ENCODE peak calls at places on chromosomes 7 and 10, in nine cellular contexts. One of them, this sample, is unnamed.

GRCh38 chr10:78991187-78991586 is 77.6 kb upstream of the ZMIZ1 start:
- DNase-seq in endothelial cell: no peak
- DNase-seq in AG10803: no peak
- DNase-seq in astrocyte of the spinal cord: peak
- DNase-seq in neural crest cell: no peak
- DNase-seq in IMR-90: peak
- DNase-seq in coronary artery: no peak
- DNase-seq in HFF-Myc: peak
- DNase-seq in stomach: no peak
- DNase-seq in this sample: no peak

GRCh38 chr7:41785265-41785664 is 82.4 kb upstream of the INHBA start:
- DNase-seq in endothelial cell: no peak
- DNase-seq in AG10803: no peak
- DNase-seq in astrocyte of the spinal cord: no peak
- DNase-seq in neural crest cell: no peak
- DNase-seq in IMR-90: no peak
- DNase-seq in coronary artery: no peak
- DNase-seq in HFF-Myc: no peak
- DNase-seq in stomach: no peak
- DNase-seq in this sample: no peak

GRCh38 chr7:123773499-123773898 is 24.7 kb upstream of the WASL start:
- DNase-seq in endothelial cell: no peak
- DNase-seq in AG10803: no peak
- DNase-seq in astrocyte of the spinal cord: no peak
- DNase-seq in neural crest cell: no peak
- DNase-seq in IMR-90: no peak
- DNase-seq in coronary artery: no peak
- DNase-seq in HFF-Myc: no peak
- DNase-seq in stomach: no peak
- DNase-seq in this sample: no peak

GRCh38 chr10:24901686-24902399 is 50.6 kb downstream of the PRTFDC1 start:
- DNase-seq in endothelial cell: no peak
- DNase-seq in AG10803: peak
- DNase-seq in astrocyte of the spinal cord: peak
- DNase-seq in neural crest cell: no peak
- DNase-seq in IMR-90: peak
- DNase-seq in coronary artery: no peak
- DNase-seq in HFF-Myc: peak
- DNase-seq in stomach: peak
- DNase-seq in this sample: no peak

GRCh38 chr7:30182186-30182585 is 47.4 kb downstream of the MTURN start:
- DNase-seq in endothelial cell: no peak
- DNase-seq in AG10803: no peak
- DNase-seq in astrocyte of the spinal cord: no peak
- DNase-seq in neural crest cell: no peak
- DNase-seq in IMR-90: no peak
- DNase-seq in coronary artery: no peak
- DNase-seq in HFF-Myc: no peak
- DNase-seq in stomach: no peak
- DNase-seq in this sample: no peak

GRCh38 chr10:3926675-3927525 is 141.9 kb upstream of the KLF6 start:
- DNase-seq in endothelial cell: no peak
- DNase-seq in AG10803: peak
- DNase-seq in astrocyte of the spinal cord: no peak
- DNase-seq in neural crest cell: no peak
- DNase-seq in IMR-90: peak
- DNase-seq in coronary artery: no peak
- DNase-seq in HFF-Myc: no peak
- DNase-seq in stomach: no peak
- DNase-seq in this sample: no peak

GRCh38 chr10:4477664-4478063 is 348.3 kb upstream of the AKR1E2 start:
- DNase-seq in endothelial cell: no peak
- DNase-seq in AG10803: no peak
- DNase-seq in astrocyte of the spinal cord: no peak
- DNase-seq in neural crest cell: no peak
- DNase-seq in IMR-90: no peak
- DNase-seq in coronary artery: no peak
- DNase-seq in HFF-Myc: no peak
- DNase-seq in stomach: no peak
- DNase-seq in this sample: no peak

GRCh38 chr10:70253878-70254765 is 20.9 kb upstream of the PPA1 start:
- DNase-seq in endothelial cell: no peak
- DNase-seq in AG10803: no peak
- DNase-seq in astrocyte of the spinal cord: no peak
- DNase-seq in neural crest cell: no peak
- DNase-seq in IMR-90: no peak
- DNase-seq in coronary artery: peak
- DNase-seq in HFF-Myc: no peak
- DNase-seq in stomach: no peak
- DNase-seq in this sample: no peak

GRCh38 chr7:26444554-26444953 is 152.9 kb downstream of the SNX10 start:
- DNase-seq in endothelial cell: no peak
- DNase-seq in AG10803: no peak
- DNase-seq in astrocyte of the spinal cord: no peak
- DNase-seq in neural crest cell: no peak
- DNase-seq in IMR-90: no peak
- DNase-seq in coronary artery: no peak
- DNase-seq in HFF-Myc: no peak
- DNase-seq in stomach: no peak
- DNase-seq in this sample: no peak

GRCh38 chr7:26441640-26442277 is 150.1 kb downstream of the SNX10 start:
- DNase-seq in endothelial cell: no peak
- DNase-seq in AG10803: no peak
- DNase-seq in astrocyte of the spinal cord: no peak
- DNase-seq in neural crest cell: no peak
- DNase-seq in IMR-90: no peak
- DNase-seq in coronary artery: no peak
- DNase-seq in HFF-Myc: no peak
- DNase-seq in stomach: no peak
- DNase-seq in this sample: no peak

GRCh38 chr7:26440993-26441636 is 149.5 kb downstream of the SNX10 start:
- DNase-seq in endothelial cell: peak
- DNase-seq in AG10803: no peak
- DNase-seq in astrocyte of the spinal cord: no peak
- DNase-seq in neural crest cell: peak
- DNase-seq in IMR-90: no peak
- DNase-seq in coronary artery: no peak
- DNase-seq in HFF-Myc: no peak
- DNase-seq in stomach: no peak
- DNase-seq in this sample: no peak

GRCh38 chr7:26443761-26444160 is 152.1 kb downstream of the SNX10 start:
- DNase-seq in endothelial cell: no peak
- DNase-seq in AG10803: no peak
- DNase-seq in astrocyte of the spinal cord: no peak
- DNase-seq in neural crest cell: no peak
- DNase-seq in IMR-90: no peak
- DNase-seq in coronary artery: no peak
- DNase-seq in HFF-Myc: no peak
- DNase-seq in stomach: no peak
- DNase-seq in this sample: no peak

DNA sequence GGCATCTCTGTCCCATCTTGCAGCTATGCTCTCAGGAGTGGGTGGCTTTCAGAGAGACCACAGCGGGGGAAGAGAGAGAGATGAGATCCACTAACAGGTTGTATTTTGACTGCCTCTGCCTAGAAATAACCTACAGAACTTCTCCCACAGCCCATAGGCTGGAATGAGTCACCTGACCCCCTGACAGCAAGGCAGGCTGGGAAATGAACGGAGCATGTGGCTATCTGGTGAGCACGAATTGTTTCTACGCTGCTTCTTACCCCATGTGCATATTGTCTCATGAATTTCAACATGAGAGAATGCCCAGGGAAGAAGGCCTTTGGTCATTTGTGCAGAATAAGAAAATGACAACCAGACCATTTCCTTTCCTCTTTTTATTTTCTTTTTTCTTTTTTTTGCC is 151.3 kb downstream of the SNX10 start:
- DNase-seq in endothelial cell: no peak
- DNase-seq in AG10803: no peak
- DNase-seq in astrocyte of the spinal cord: no peak
- DNase-seq in neural crest cell: no peak
- DNase-seq in IMR-90: no peak
- DNase-seq in coronary artery: no peak
- DNase-seq in HFF-Myc: no peak
- DNase-seq in stomach: no peak
- DNase-seq in this sample: no peak
- TF ChIP-seq CTCF in endothelial cell: no peak
- TF ChIP-seq CTCF in AG10803: no peak
- TF ChIP-seq CTCF in astrocyte of the spinal cord: no peak
- TF ChIP-seq CTCF in neural crest cell: no peak
- TF ChIP-seq CTCF in IMR-90: no peak
- TF ChIP-seq CTCF in coronary artery: no peak
- TF ChIP-seq CTCF in HFF-Myc: no peak
- TF ChIP-seq CTCF in stomach: no peak
- TF ChIP-seq CTCF in this sample: no peak

GRCh38 chr7:68420342-68420750 is 1177.9 kb upstream of the AUTS2 start:
- DNase-seq in endothelial cell: no peak
- DNase-seq in AG10803: no peak
- DNase-seq in astrocyte of the spinal cord: no peak
- DNase-seq in neural crest cell: no peak
- DNase-seq in IMR-90: no peak
- DNase-seq in coronary artery: no peak
- DNase-seq in HFF-Myc: no peak
- DNase-seq in stomach: no peak
- DNase-seq in this sample: peak

GRCh38 chr7:68421712-68422111 is 1176.6 kb upstream of the AUTS2 start:
- DNase-seq in endothelial cell: no peak
- DNase-seq in AG10803: no peak
- DNase-seq in astrocyte of the spinal cord: no peak
- DNase-seq in neural crest cell: no peak
- DNase-seq in IMR-90: no peak
- DNase-seq in coronary artery: no peak
- DNase-seq in HFF-Myc: no peak
- DNase-seq in stomach: no peak
- DNase-seq in this sample: no peak

GRCh38 chr7:68429376-68430117 is 1168.7 kb upstream of the AUTS2 start:
- DNase-seq in endothelial cell: no peak
- DNase-seq in AG10803: no peak
- DNase-seq in astrocyte of the spinal cord: no peak
- DNase-seq in neural crest cell: no peak
- DNase-seq in IMR-90: no peak
- DNase-seq in coronary artery: no peak
- DNase-seq in HFF-Myc: no peak
- DNase-seq in stomach: no peak
- DNase-seq in this sample: no peak

GRCh38 chr7:68424643-68425297 is 1173.5 kb upstream of the AUTS2 start:
- DNase-seq in endothelial cell: no peak
- DNase-seq in AG10803: no peak
- DNase-seq in astrocyte of the spinal cord: no peak
- DNase-seq in neural crest cell: no peak
- DNase-seq in IMR-90: no peak
- DNase-seq in coronary artery: no peak
- DNase-seq in HFF-Myc: no peak
- DNase-seq in stomach: no peak
- DNase-seq in this sample: no peak

GRCh38 chr7:68425377-68425776 is 1172.9 kb upstream of the AUTS2 start:
- DNase-seq in endothelial cell: no peak
- DNase-seq in AG10803: peak
- DNase-seq in astrocyte of the spinal cord: no peak
- DNase-seq in neural crest cell: no peak
- DNase-seq in IMR-90: no peak
- DNase-seq in coronary artery: no peak
- DNase-seq in HFF-Myc: no peak
- DNase-seq in stomach: no peak
- DNase-seq in this sample: no peak
- TF ChIP-seq CTCF in endothelial cell: no peak
- TF ChIP-seq CTCF in AG10803: peak
- TF ChIP-seq CTCF in astrocyte of the spinal cord: no peak
- TF ChIP-seq CTCF in neural crest cell: peak
- TF ChIP-seq CTCF in IMR-90: no peak
- TF ChIP-seq CTCF in coronary artery: no peak
- TF ChIP-seq CTCF in HFF-Myc: no peak
- TF ChIP-seq CTCF in stomach: no peak
- TF ChIP-seq CTCF in this sample: peak

GRCh38 chr10:22617516-22617915 is 96.9 kb downstream of the PIP4K2A start:
- DNase-seq in endothelial cell: no peak
- DNase-seq in AG10803: no peak
- DNase-seq in astrocyte of the spinal cord: no peak
- DNase-seq in neural crest cell: no peak
- DNase-seq in IMR-90: no peak
- DNase-seq in coronary artery: no peak
- DNase-seq in HFF-Myc: no peak
- DNase-seq in stomach: no peak
- DNase-seq in this sample: no peak
- TF ChIP-seq CTCF in endothelial cell: no peak
- TF ChIP-seq CTCF in AG10803: no peak
- TF ChIP-seq CTCF in astrocyte of the spinal cord: no peak
- TF ChIP-seq CTCF in neural crest cell: no peak
- TF ChIP-seq CTCF in IMR-90: no peak
- TF ChIP-seq CTCF in coronary artery: no peak
- TF ChIP-seq CTCF in HFF-Myc: no peak
- TF ChIP-seq CTCF in stomach: no peak
- TF ChIP-seq CTCF in this sample: no peak

DNA sequence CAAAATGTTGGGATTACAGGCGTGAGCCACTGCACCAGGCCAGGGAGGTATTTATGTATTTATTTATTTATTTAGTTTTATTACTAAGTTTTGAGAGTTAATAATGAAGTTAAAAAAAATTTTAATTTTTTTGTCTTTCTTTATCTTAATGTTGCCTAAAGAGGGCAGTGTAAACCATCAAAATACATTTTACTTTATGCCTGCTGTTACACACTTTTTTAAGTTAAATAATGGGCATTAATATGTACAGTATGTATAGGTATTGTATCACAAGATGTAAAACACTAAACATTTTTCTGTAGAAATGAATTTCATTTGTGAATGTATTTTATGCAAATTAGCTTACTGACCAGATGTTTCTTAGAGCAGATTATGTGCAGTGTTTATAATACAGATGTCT is 129.4 kb downstream of the AASS start:
- DNase-seq in endothelial cell: no peak
- DNase-seq in AG10803: no peak
- DNase-seq in astrocyte of the spinal cord: no peak
- DNase-seq in neural crest cell: no peak
- DNase-seq in IMR-90: no peak
- DNase-seq in coronary artery: no peak
- DNase-seq in HFF-Myc: no peak
- DNase-seq in stomach: no peak
- DNase-seq in this sample: no peak
- TF ChIP-seq CTCF in endothelial cell: no peak
- TF ChIP-seq CTCF in AG10803: peak
- TF ChIP-seq CTCF in astrocyte of the spinal cord: peak
- TF ChIP-seq CTCF in neural crest cell: peak
- TF ChIP-seq CTCF in IMR-90: peak
- TF ChIP-seq CTCF in coronary artery: no peak
- TF ChIP-seq CTCF in HFF-Myc: no peak
- TF ChIP-seq CTCF in stomach: no peak
- TF ChIP-seq CTCF in this sample: peak

DNA sequence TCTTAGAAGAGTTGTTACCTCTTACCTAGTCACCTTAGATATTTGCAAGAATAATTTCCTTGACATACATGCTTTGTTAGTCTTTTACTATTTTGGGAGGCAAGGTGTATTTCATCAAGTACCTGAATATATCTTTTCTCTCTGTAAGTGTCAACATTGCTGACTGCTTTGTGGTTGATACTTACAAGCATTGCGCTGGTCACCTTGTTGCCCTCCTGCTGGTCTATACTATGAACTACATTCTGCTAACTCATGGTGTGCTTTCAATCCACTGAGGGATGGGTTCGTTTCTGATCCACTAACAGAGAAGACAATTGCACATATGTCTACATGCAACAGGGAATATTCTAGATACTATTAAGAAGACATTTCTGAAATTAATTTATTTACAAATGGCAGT is 837.8 kb upstream of the COBL start:
- DNase-seq in endothelial cell: no peak
- DNase-seq in AG10803: no peak
- DNase-seq in astrocyte of the spinal cord: no peak
- DNase-seq in neural crest cell: no peak
- DNase-seq in IMR-90: no peak
- DNase-seq in coronary artery: no peak
- DNase-seq in HFF-Myc: no peak
- DNase-seq in stomach: no peak
- DNase-seq in this sample: no peak
- TF ChIP-seq CTCF in endothelial cell: peak
- TF ChIP-seq CTCF in AG10803: no peak
- TF ChIP-seq CTCF in astrocyte of the spinal cord: no peak
- TF ChIP-seq CTCF in neural crest cell: peak
- TF ChIP-seq CTCF in IMR-90: no peak
- TF ChIP-seq CTCF in coronary artery: no peak
- TF ChIP-seq CTCF in HFF-Myc: no peak
- TF ChIP-seq CTCF in stomach: no peak
- TF ChIP-seq CTCF in this sample: no peak

This sample was measured in osteocyte.